ENCODE peak calls at places on chromosomes 1 and 21, in four cellular contexts. H is cardiac muscle cell, T is nephron progenitor cell, N is choroid plexus epithelial cell. R is an unnamed sample.

GRCh38 chr1:109160054-109160840 is 46.3 kb downstream of the ELAPOR1 start:
- DNase-seq in T (no peak), H (no peak), N (no peak), R (no peak)

GRCh38 chr1:74811421-74812179 is 78.6 kb downstream of the TYW3 start:
- DNase-seq in T (no peak), N (no peak), H (peak; percentile 18), R (no peak)

GRCh38 chr1:42266253-42267135 is 68.5 kb downstream of the FOXJ3 start:
- DNase-seq in N (no peak), T (no peak), H (no peak), R (no peak)

GRCh38 chr1:33903210-33903589 is 39.3 kb downstream of the HMGB4 start:
- DNase-seq in N (no peak), T (no peak), H (no peak), R (no peak)

GRCh38 chr1:188140958-188141357 is 1312.2 kb downstream of the PLA2G4A start:
- DNase-seq in H (no peak), N (no peak), T (no peak), R (no peak)

GRCh38 chr1:11429935-11430334 is 49.0 kb upstream of the DISP3 start:
- DNase-seq in H (no peak), N (no peak), T (no peak), R (no peak)

GRCh38 chr1:192557841-192558595 is 17.6 kb upstream of the RGS1 start:
- DNase-seq in H (no peak), T (no peak), N (no peak), R (no peak)

GRCh38 chr1:185533596-185533995 is 200.6 kb upstream of the HMCN1 start:
- DNase-seq in N (peak; percentile 21), T (no peak), H (peak; percentile 2), R (no peak)

GRCh38 chr1:28509705-28510349 is 4.0 kb downstream of the RCC1 start:
- DNase-seq in T (no peak), H (no peak), N (peak; percentile 38), R (no peak)

GRCh38 chr1:162697140-162697895 is 65.1 kb downstream of the DDR2 start:
- DNase-seq in H (no peak), N (no peak), T (no peak), R (no peak)

GRCh38 chr1:116950497-116951174 is 40.9 kb downstream of the PTGFRN start:
- DNase-seq in T (no peak), N (peak; percentile 15), H (no peak), R (no peak)

GRCh38 chr1:103561612-103562395 is 9.6 kb upstream of the AMY2B start:
- DNase-seq in N (peak; percentile 73), T (no peak), H (no peak), R (no peak)

GRCh38 chr1:41882068-41882477 is 36.6 kb downstream of the HIVEP3 start:
- DNase-seq in H (no peak), N (no peak), T (no peak), R (no peak)

GRCh38 chr1:232585486-232585885 is 44.4 kb downstream of the SIPA1L2 start:
- DNase-seq in N (no peak), T (no peak), H (no peak), R (no peak)

GRCh38 chr1:3499611-3500010 is 45.1 kb downstream of the ARHGEF16 start:
- DNase-seq in N (no peak), T (no peak), H (no peak), R (no peak)

GRCh38 chr1:24964811-24965570 is 34.9 kb upstream of the RUNX3 start:
- DNase-seq in T (no peak), H (no peak), N (peak; percentile 51), R (no peak)

GRCh38 chr1:64223329-64224151 is 20.1 kb downstream of the UBE2U start:
- DNase-seq in H (no peak), N (peak; percentile 89), T (no peak), R (no peak)

GRCh38 chr21:36385909-36386642 is 884 bp downstream of the CHAF1B start:
- DNase-seq in H (no peak), T (no peak), N (peak; percentile 13), R (peak; percentile 63)

GRCh38 chr1:186708578-186709203 is 28.5 kb upstream of the PTGS2 start:
- DNase-seq in T (no peak), N (peak; percentile 71), H (no peak), R (no peak)

GRCh38 chr21:42155045-42155855 is 63.7 kb upstream of the ABCG1 start:
- DNase-seq in H (no peak), N (no peak), T (no peak), R (no peak)

GRCh38 chr21:32843561-32843960 is 72.0 kb upstream of the PAXBP1 start:
- DNase-seq in T (no peak), H (no peak), N (no peak), R (no peak)

GRCh38 chr1:34929853-34930701 is 627 bp upstream of the DLGAP3 start:
- DNase-seq in T (peak; percentile 60), H (peak; percentile 24), N (no peak), R (no peak)

GRCh38 chr1:54465351-54465811 is 59.2 kb upstream of the SSBP3 start:
- DNase-seq in H (peak; percentile 94), N (peak; percentile 21), T (no peak), R (no peak)

GRCh38 chr1:115275216-115275615 is 62.8 kb downstream of the NGF start:
- DNase-seq in H (peak; percentile 25), N (peak; percentile 53), T (no peak), R (no peak)

GRCh38 chr1:41980872-41981653 is 62.3 kb upstream of the HIVEP3 start:
- DNase-seq in T (no peak), N (peak; percentile 26), H (no peak), R (no peak)

GRCh38 chr1:33893147-33893830 is 29.4 kb downstream of the HMGB4 start:
- DNase-seq in N (peak; percentile 1), H (peak; percentile 41), T (no peak), R (no peak)

GRCh38 chr1:172460901-172461315 is 17.0 kb upstream of the PIGC start:
- DNase-seq in T (no peak), H (no peak), N (no peak), R (no peak)

GRCh38 chr1:153881764-153882163 is 41.0 kb downstream of the GATAD2B start:
- DNase-seq in N (peak; percentile 70), T (no peak), H (no peak), R (no peak)

GRCh38 chr1:109898842-109899241 is 11.8 kb upstream of the CSF1 start:
- DNase-seq in H (no peak), N (no peak), T (no peak), R (no peak)

GRCh38 chr1:172960454-172961208 is 90.1 kb downstream of the TNFSF18 start:
- DNase-seq in H (no peak), T (no peak), N (peak; percentile 77), R (no peak)

GRCh38 chr1:52368383-52369172 is 2.6 kb upstream of the CC2D1B start:
- DNase-seq in T (peak; percentile 77), N (peak; percentile 50), H (peak; percentile 77), R (no peak)
- TF ChIP-seq CTCF in T (no peak), N (peak; percentile 41), H (peak; percentile 27), R (peak; percentile 36)

GRCh38 chr1:183185941-183186490 is at the start of gene LAMC2:
- DNase-seq in H (peak; percentile 62), N (peak; percentile 40), T (peak; percentile 67), R (peak; percentile 79)
- TF ChIP-seq CTCF in H (peak; percentile 18), N (peak; percentile 61), T (peak; percentile 33), R (peak; percentile 59)

DNA sequence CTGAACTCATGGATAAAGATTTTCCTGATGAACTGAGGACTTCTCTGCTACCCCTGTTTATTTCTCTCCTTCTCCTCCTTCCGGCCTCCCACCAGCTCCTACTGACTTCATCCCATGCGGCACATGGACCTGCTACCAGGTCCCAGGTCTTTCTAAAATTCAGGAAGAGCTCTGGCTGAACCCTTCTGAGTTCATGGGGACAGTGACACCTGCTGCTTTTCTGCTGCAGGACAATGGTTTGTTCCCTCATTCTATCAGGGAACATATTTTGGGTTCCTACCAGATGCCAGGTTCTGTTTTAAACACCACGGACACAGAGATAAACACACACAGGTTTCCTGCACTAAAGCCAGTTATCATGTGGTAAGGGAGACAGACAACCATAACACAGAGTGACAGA is 114.1 kb upstream of the RAB4A start:
- DNase-seq in N (peak; percentile 25), H (peak; percentile 45), T (no peak), R (no peak)
- TF ChIP-seq CTCF in N (peak; percentile 48), H (peak; percentile 14), T (peak; percentile 28), R (peak; percentile 52)

GRCh38 chr1:180626711-180627110 is 5.1 kb upstream of the XPR1 start:
- DNase-seq in N (no peak), H (no peak), T (no peak), R (no peak)

GRCh38 chr1:180628646-180629045 is 3.2 kb upstream of the XPR1 start:
- DNase-seq in N (no peak), H (no peak), T (no peak), R (no peak)

GRCh38 chr1:180622658-180623508 is 8.9 kb upstream of the XPR1 start:
- DNase-seq in T (no peak), H (no peak), N (no peak), R (no peak)

GRCh38 chr1:180627411-180627810 is 4.4 kb upstream of the XPR1 start:
- DNase-seq in T (no peak), H (no peak), N (no peak), R (no peak)

DNA sequence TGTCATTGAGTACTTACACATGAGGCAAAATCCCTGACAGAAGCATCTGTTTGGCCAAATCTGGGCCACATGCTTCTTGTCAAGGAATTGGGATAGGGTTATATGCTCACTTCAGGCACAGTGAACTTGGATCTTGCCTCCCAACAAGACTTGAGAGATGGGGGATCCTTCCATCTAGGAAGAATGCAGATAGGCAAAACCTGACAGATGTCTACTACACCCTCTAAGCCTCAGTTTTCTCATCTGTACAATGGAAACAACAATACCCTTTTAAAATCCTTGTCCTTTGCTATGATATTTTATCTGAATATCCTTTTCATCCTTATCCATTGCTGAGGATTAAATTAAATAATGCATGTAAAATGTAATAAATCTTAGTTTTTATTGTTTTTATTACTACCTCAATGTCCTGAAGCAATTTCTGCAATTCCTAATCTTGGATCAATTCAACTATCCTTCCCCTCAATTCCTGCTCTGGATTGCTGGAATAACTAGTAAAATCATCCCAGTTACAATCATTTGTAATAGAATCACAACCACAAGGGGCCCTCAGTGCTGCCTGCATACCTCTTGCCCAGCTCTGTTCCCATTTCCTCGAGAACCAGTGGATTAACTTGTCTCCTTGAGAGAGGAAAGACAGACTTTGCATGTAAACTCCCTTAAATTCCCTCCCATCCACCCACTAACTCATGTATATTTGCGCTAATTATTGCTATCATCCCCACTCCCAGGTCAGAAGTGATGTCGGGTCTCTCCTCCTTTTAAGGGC is 8.1 kb upstream of the XPR1 start:
- DNase-seq in N (peak; percentile 70), T (no peak), H (no peak), R (no peak)
- TF ChIP-seq CTCF in N (peak; percentile 74), T (no peak), H (peak; percentile 52), R (peak; percentile 54)

GRCh38 chr21:44802396-44803153 is 955 bp upstream of the UBE2G2 start:
- DNase-seq in H (peak; percentile 20), T (peak; percentile 27), N (peak; percentile 34), R (no peak)

GRCh38 chr21:44803651-44804050 is 2.0 kb upstream of the UBE2G2 start:
- DNase-seq in H (peak; percentile 64), T (no peak), N (no peak), R (no peak)

GRCh38 chr21:44800103-44800502 is 1.5 kb downstream of the UBE2G2 start:
- DNase-seq in N (peak; percentile 73), H (peak; percentile 69), T (no peak), R (no peak)

GRCh38 chr21:44801468-44802395 is at the start of gene UBE2G2:
- DNase-seq in N (peak; percentile 75), T (peak; percentile 90), H (peak; percentile 88), R (peak; percentile 93)

GRCh38 chr21:44800971-44801467 is 601 bp downstream of the UBE2G2 start:
- DNase-seq in N (peak; percentile 46), T (peak; percentile 27), H (peak; percentile 44), R (no peak)
- TF ChIP-seq CTCF in N (peak; percentile 54), T (no peak), H (peak; percentile 29), R (peak; percentile 38)